ENCODE peak calls at places on chromosomes 7 and 10, in nine cellular contexts. N is mammary epithelial cell; M is heart left ventricle; C is mesendoderm; X is CD4-positive, alpha-beta T cell; E is neural progenitor cell; S is PC-9; G is transverse colon; Z is SJSA1. H is an unnamed sample.

GRCh38 chr7:22443370-22444180 is 56.4 kb downstream of the STEAP1B start:
- DNase-seq in N (peak), M (no peak), C (no peak), X (no peak), E (no peak), S (peak), G (peak), Z (no peak), H (no peak)

GRCh38 chr7:74193054-74193453 is 16.8 kb upstream of the LAT2 start:
- DNase-seq in N (no peak), M (no peak), C (no peak), X (no peak), E (no peak), S (no peak), G (no peak), Z (no peak), H (no peak)

GRCh38 chr10:43076876-43077420 is at the start of gene RET:
- DNase-seq in N (peak), M (peak), C (peak), X (no peak), E (peak), S (no peak), G (peak), Z (no peak), H (no peak)

GRCh38 chr10:122911889-122912484 is 1.6 kb downstream of the FAM24A start:
- DNase-seq in N (peak), M (peak), C (peak), X (peak), E (peak), S (no peak), G (peak), Z (peak), H (peak)

GRCh38 chr7:128424936-128425335 is 15.2 kb upstream of the IMPDH1 start:
- DNase-seq in N (no peak), M (no peak), C (no peak), X (no peak), E (no peak), S (no peak), G (no peak), Z (no peak), H (no peak)

GRCh38 chr7:32846630-32847225 is 44.8 kb downstream of the KBTBD2 start:
- DNase-seq in N (peak), M (peak), C (peak), X (peak), E (peak), S (peak), G (peak), Z (peak), H (peak)

GRCh38 chr7:79352323-79352722 is 101.1 kb downstream of the MAGI2 start:
- DNase-seq in N (no peak), M (no peak), C (no peak), X (no peak), E (no peak), S (no peak), G (no peak), Z (no peak), H (no peak)

GRCh38 chr7:30598121-30598876 is 3.6 kb downstream of the GARS1 start:
- DNase-seq in N (peak), M (no peak), C (peak), X (no peak), E (no peak), S (peak), G (no peak), Z (no peak), H (no peak)

GRCh38 chr10:50740351-50740688 is 584 bp downstream of the ASAH2B start:
- DNase-seq in N (peak), M (no peak), C (no peak), X (no peak), E (peak), S (peak), G (peak), Z (peak), H (peak)

GRCh38 chr10:125822878-125823662 is at the start of the genes BCCIP and UROS:
- DNase-seq in N (peak), M (peak), C (peak), X (peak), E (peak), S (peak), G (peak), Z (peak), H (peak)

GRCh38 chr7:130205084-130205947 is at the start of gene TMEM209:
- DNase-seq in N (peak), M (peak), C (peak), X (peak), E (peak), S (peak), G (peak), Z (peak), H (peak)

GRCh38 chr7:104552102-104552501 is 223.7 kb downstream of the LHFPL3 start:
- DNase-seq in N (peak), M (peak), C (peak), X (no peak), E (peak), S (no peak), G (peak), Z (peak), H (peak)

GRCh38 chr10:77840636-77841035 is 85.9 kb downstream of the DLG5 start:
- DNase-seq in N (no peak), M (no peak), C (no peak), X (no peak), E (no peak), S (no peak), G (no peak), Z (no peak), H (no peak)

GRCh38 chr10:126476256-126476655 is 88.0 kb upstream of the ADAM12 start:
- DNase-seq in N (no peak), M (peak), C (peak), X (no peak), E (peak), S (no peak), G (no peak), Z (no peak), H (no peak)

GRCh38 chr10:95408148-95408930 is 117.5 kb upstream of the PDLIM1 start:
- DNase-seq in N (no peak), M (no peak), C (no peak), X (no peak), E (no peak), S (peak), G (no peak), Z (no peak), H (no peak)

GRCh38 chr7:113890326-113891030 is 28.3 kb downstream of the PPP1R3A start:
- DNase-seq in N (no peak), M (no peak), C (no peak), X (no peak), E (no peak), S (no peak), G (no peak), Z (no peak), H (no peak)

GRCh38 chr10:30829921-30830671 is 200.5 kb upstream of the LYZL2 start:
- DNase-seq in N (no peak), M (no peak), C (peak), X (no peak), E (no peak), S (no peak), G (no peak), Z (no peak), H (peak)

GRCh38 chr10:42783181-42783549 is 570 bp downstream of the BMS1 start:
- DNase-seq in N (peak), M (peak), C (no peak), X (no peak), E (peak), S (peak), G (peak), Z (peak), H (peak)

GRCh38 chr10:6348091-6348862 is 145.5 kb downstream of the PFKFB3 start:
- DNase-seq in N (no peak), M (peak), C (peak), X (peak), E (no peak), S (no peak), G (peak), Z (no peak), H (no peak)

GRCh38 chr10:76202777-76203176 is 771.4 kb downstream of the LRMDA start:
- DNase-seq in N (no peak), M (no peak), C (no peak), X (no peak), E (no peak), S (no peak), G (no peak), Z (no peak), H (no peak)
- H3K27ac ChIP-seq in N (no peak), M (no peak), C (no peak), X (no peak), E (no peak), S (no peak), G (no peak), Z (no peak), H (no peak)

DNA sequence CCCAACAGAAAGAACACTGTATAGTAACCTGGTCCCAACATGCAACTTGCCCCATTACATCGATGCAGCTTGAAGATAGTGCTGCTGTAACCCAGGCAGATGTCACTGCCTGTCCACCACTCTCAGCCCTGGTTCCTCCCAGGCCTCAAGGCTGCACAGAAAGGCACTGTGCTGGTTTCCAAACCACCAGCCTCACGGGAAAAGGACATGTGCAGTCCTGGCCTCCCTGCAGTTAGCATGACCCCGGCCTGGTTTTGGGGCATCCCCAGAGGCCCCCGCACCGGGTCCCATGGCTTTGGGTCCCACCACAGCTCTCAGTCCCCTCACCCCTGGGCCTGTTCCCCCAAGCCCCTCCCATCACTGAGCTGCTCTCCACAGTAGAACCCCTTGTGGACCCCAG is 214.5 kb downstream of the TNS3 start:
- DNase-seq in N (no peak), M (no peak), C (no peak), X (no peak), E (no peak), S (no peak), G (no peak), Z (no peak), H (no peak)
- H3K27ac ChIP-seq in N (no peak), M (no peak), C (no peak), X (no peak), E (no peak), S (no peak), G (no peak), Z (no peak), H (no peak)

GRCh38 chr7:43637114-43637806 is 54.4 kb downstream of the STK17A start:
- DNase-seq in N (peak), M (no peak), C (no peak), X (no peak), E (no peak), S (no peak), G (no peak), Z (no peak), H (peak)

GRCh38 chr7:43643842-43644241 is 60.9 kb downstream of the STK17A start:
- DNase-seq in N (no peak), M (no peak), C (no peak), X (no peak), E (no peak), S (no peak), G (no peak), Z (no peak), H (no peak)

GRCh38 chr7:43639858-43640491 is 57.1 kb downstream of the STK17A start:
- DNase-seq in N (peak), M (peak), C (peak), X (no peak), E (peak), S (peak), G (peak), Z (peak), H (no peak)

GRCh38 chr7:43642897-43643630 is 60.2 kb downstream of the STK17A start:
- DNase-seq in N (no peak), M (no peak), C (no peak), X (no peak), E (no peak), S (no peak), G (no peak), Z (no peak), H (no peak)

DNA sequence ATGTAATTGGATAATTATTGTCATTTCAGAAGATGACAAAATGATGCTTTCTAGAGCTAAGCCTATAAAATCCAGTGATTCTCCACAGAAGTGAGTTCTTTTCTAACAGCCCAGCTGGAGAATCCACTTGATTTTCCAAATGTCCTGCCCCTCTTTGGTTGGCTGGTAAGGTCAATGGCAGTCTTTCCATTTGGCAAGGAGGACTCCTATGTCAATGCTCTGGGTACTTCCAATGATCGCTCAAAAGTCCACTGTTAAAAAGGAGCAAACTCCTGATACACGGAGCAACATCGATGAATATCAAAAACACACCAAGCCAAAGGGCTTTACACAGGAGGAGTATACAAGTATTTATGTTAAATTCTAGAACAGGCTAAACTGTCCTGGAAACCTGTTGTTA is 57.8 kb downstream of the STK17A start:
- DNase-seq in N (no peak), M (no peak), C (no peak), X (no peak), E (no peak), S (no peak), G (no peak), Z (no peak), H (no peak)
- H3K27ac ChIP-seq in N (peak), M (peak), C (no peak), X (no peak), E (peak), S (no peak), G (peak), Z (peak), H (no peak)

DNA sequence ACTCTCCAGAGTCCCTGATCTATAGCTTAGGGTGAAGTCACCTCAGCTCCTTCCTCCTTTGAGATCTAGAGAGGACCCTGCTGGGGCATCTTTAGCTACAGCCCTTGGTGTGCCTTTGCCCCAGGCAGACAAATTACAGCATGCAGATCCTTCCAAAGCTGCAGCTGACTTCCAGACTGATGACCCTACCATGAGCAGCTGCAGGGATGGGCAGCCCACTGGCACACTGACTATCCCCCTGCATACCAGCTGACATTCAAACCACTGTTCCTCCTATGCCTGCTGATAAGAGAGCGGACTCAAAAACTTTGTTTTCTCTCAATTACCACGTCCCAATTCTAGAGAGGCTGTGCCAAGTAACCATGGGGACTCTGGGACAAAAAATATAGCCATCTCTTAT is 70.6 kb downstream of the COL13A1 start:
- DNase-seq in N (no peak), M (no peak), C (no peak), X (no peak), E (no peak), S (no peak), G (no peak), Z (no peak), H (no peak)
- H3K27ac ChIP-seq in N (no peak), M (no peak), C (no peak), X (no peak), E (no peak), S (no peak), G (no peak), Z (no peak), H (no peak)

GRCh38 chr7:151075662-151075971 is 5.0 kb downstream of the FASTK start:
- DNase-seq in N (no peak), M (no peak), C (no peak), X (no peak), E (no peak), S (no peak), G (no peak), Z (no peak), H (no peak)

GRCh38 chr7:151074817-151075661 is 5.6 kb downstream of the FASTK start:
- DNase-seq in N (no peak), M (no peak), C (no peak), X (no peak), E (no peak), S (no peak), G (no peak), Z (no peak), H (no peak)

GRCh38 chr7:151075978-151076426 is 4.6 kb downstream of the FASTK start:
- DNase-seq in N (no peak), M (no peak), C (no peak), X (no peak), E (no peak), S (no peak), G (no peak), Z (no peak), H (no peak)

GRCh38 chr7:151071032-151071866 is 9.4 kb downstream of the FASTK start:
- DNase-seq in N (no peak), M (no peak), C (no peak), X (no peak), E (no peak), S (no peak), G (no peak), Z (no peak), H (no peak)

DNA sequence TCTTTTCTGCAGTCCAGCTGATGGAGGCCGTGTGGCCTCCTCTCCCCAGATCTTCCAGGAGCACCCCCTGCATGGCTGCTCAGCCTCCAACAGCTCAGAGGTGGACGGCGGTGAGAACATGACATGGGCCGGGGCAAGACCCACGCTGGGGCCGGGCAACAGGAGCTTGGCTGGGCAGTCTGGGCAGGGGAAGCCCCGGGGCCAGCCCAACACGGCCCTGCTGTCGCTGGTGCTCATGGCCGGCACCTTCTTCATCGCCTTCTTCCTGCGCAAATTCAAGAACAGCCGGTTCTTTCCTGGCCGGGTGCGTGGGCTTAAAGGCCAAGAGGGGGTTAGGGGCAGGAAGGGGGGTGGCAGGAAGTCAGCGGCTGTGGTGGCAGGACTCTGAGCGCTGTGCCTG is 6.6 kb downstream of the FASTK start:
- DNase-seq in N (no peak), M (no peak), C (no peak), X (no peak), E (no peak), S (no peak), G (no peak), Z (no peak), H (no peak)
- H3K27ac ChIP-seq in N (no peak), M (no peak), C (no peak), X (no peak), E (no peak), S (no peak), G (no peak), Z (no peak), H (no peak)

GRCh38 chr7:41188163-41189130 is 514.4 kb downstream of the INHBA start:
- DNase-seq in N (peak), M (no peak), C (peak), X (no peak), E (no peak), S (peak), G (no peak), Z (no peak), H (peak)
- H3K27ac ChIP-seq in N (peak), M (no peak), C (no peak), X (no peak), E (no peak), S (peak), G (no peak), Z (peak), H (peak)

GRCh38 chr7:27102578-27103442 is at the start of gene HOXA2:
- DNase-seq in N (peak), M (no peak), C (no peak), X (no peak), E (peak), S (no peak), G (peak), Z (peak), H (no peak)
- H3K27ac ChIP-seq in N (peak), M (no peak), C (no peak), X (no peak), E (no peak), S (no peak), G (peak), Z (no peak), H (no peak)

DNA sequence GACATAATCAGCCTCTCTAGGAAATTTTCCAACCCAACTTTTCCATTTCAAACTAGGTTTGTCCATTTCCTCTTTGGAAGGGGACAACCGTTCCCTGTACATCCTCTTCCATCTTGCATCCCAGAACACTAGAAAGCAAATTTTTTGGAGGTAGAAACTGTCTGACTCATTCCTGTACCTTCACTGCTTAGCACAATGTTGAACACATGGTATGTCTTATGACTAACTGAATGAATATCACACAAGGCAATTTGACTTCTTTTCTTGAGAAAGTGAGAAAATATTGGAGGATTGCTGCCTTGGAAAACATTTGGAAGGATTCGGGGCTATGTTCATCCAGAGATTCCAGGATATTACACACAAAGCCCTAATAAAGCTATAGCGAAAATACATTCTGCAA is 289.1 kb downstream of the FGFR2 start:
- DNase-seq in N (peak), M (no peak), C (no peak), X (no peak), E (no peak), S (no peak), G (no peak), Z (no peak), H (peak)
- H3K27ac ChIP-seq in N (peak), M (no peak), C (no peak), X (no peak), E (no peak), S (no peak), G (no peak), Z (no peak), H (peak)

DNA sequence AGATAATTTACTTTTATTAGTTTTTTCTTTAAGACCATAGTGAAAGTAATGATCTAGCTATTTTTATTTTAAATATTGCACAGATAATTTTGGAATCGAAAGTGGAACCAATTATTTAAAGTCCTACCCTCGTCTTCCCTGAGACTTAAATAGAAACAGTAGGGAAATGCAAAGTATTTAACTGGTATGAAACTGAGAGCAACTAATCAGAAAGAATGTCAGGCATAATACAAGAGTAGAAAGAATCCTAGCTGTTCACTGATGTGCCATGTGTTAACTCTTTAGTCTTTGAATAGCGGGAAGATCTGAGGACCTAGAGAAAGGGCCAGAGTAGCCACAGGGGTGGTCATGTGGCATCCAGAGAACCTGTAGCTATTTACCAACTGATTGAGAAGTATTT is 630.0 kb downstream of the NRG3 start:
- DNase-seq in N (no peak), M (no peak), C (no peak), X (no peak), E (no peak), S (no peak), G (no peak), Z (no peak), H (no peak)
- H3K27ac ChIP-seq in N (no peak), M (no peak), C (no peak), X (no peak), E (no peak), S (no peak), G (no peak), Z (no peak), H (no peak)